ENCODE peak calls at places on chromosomes 3 and 15, in eight cellular contexts. I is coronary artery; C is stimulated activated CD4-positive, alpha-beta T cell treated with anti-CD3 and anti-CD28 coated beads, Interleukin-4, amount 100 ng/mL, for 48 hours; F is endodermal cell; P is AG09319; E is hepatocyte; A is EL; M is activated T-cell treated with anti-CD3 and anti-CD28 coated beads for 1 hour. V is an unnamed sample.

GRCh38 chr15:41490355-41490754 is 3.3 kb upstream of the ITPKA start:
- DNase-seq in A (peak; percentile 96), M (no peak), E (peak; percentile 71), F (no peak), I (no peak), C (no peak), P (peak; percentile 86), V (no peak)

GRCh38 chr3:65497846-65498245 is 540.9 kb downstream of the MAGI1 start:
- DNase-seq in A (no peak), C (no peak), I (no peak), M (no peak), F (no peak), E (no peak), P (no peak), V (no peak)

GRCh38 chr3:170233532-170233931 is 11.3 kb downstream of the PRKCI start:
- DNase-seq in F (no peak), I (no peak), E (peak; percentile 21), C (no peak), A (peak; percentile 67), P (peak; percentile 60), M (no peak), V (no peak)

GRCh38 chr15:57599299-57599810 is 7.7 kb downstream of the MYZAP start:
- DNase-seq in C (no peak), F (no peak), E (no peak), P (no peak), A (no peak), M (no peak), I (no peak), V (no peak)

GRCh38 chr15:76401285-76401684 is 64.7 kb downstream of the ISL2 start:
- DNase-seq in M (no peak), P (no peak), I (no peak), C (no peak), F (no peak), A (peak; percentile 33), E (no peak), V (no peak)

GRCh38 chr3:129162729-129163579 is 2.1 kb upstream of the ISY1 start:
- DNase-seq in F (peak; percentile 58), M (no peak), P (no peak), A (peak; percentile 23), C (no peak), E (no peak), I (no peak), V (no peak)

GRCh38 chr3:27193056-27193455 is 176.1 kb downstream of the NEK10 start:
- DNase-seq in P (no peak), C (no peak), M (no peak), A (peak; percentile 13), E (no peak), F (no peak), I (no peak), V (no peak)

GRCh38 chr15:90481023-90481422 is 48.7 kb upstream of the CRTC3 start:
- DNase-seq in F (no peak), I (no peak), E (no peak), M (no peak), C (no peak), P (no peak), A (no peak), V (no peak)

GRCh38 chr15:71775857-71776256 is 34.5 kb upstream of the NR2E3 start:
- DNase-seq in C (no peak), F (no peak), I (no peak), P (no peak), E (no peak), A (peak; percentile 34), M (no peak), V (no peak)

GRCh38 chr3:12574131-12574530 is 17.2 kb downstream of the MKRN2 start:
- DNase-seq in P (no peak), A (peak; percentile 29), I (no peak), F (no peak), E (no peak), C (no peak), M (no peak), V (no peak)

GRCh38 chr3:175948041-175948440 is 1088.9 kb downstream of the NAALADL2 start:
- DNase-seq in C (no peak), F (no peak), M (no peak), E (no peak), I (no peak), P (no peak), A (no peak), V (no peak)

GRCh38 chr3:29512620-29513019 is 231.7 kb downstream of the RBMS3 start:
- DNase-seq in M (no peak), E (no peak), I (no peak), C (no peak), F (no peak), P (no peak), A (no peak), V (no peak)